ENCODE peak calls at places on chromosomes 7 and 10, in nine cellular contexts. One of them, this sample, is unnamed.

GRCh38 chr7:79317728-79318127 is 135.7 kb downstream of the MAGI2 start:
- DNase-seq in NCI-H460: peak; percentile 61
- DNase-seq in IMR-90: peak; percentile 97
- DNase-seq in activated T-cell treated with anti-CD3 and anti-CD28 coated beads for 4 hours: no peak
- DNase-seq in colonic mucosa: no peak
- DNase-seq in AG10803: peak; percentile 80
- DNase-seq in activated CD8-positive, alpha-beta memory T cell treated with anti-CD3 and anti-CD28 coated beads, Interleukin-2, amount 10 ng/mL, durations not matched to agents 7 days and 5 days: no peak
- DNase-seq in A549: peak; percentile 85
- DNase-seq in GM10248: no peak
- DNase-seq in this sample: peak; percentile 91

GRCh38 chr10:94108200-94108599 is 114.5 kb downstream of the PLCE1 start:
- DNase-seq in NCI-H460: no peak
- DNase-seq in IMR-90: peak; percentile 95
- DNase-seq in activated T-cell treated with anti-CD3 and anti-CD28 coated beads for 4 hours: no peak
- DNase-seq in colonic mucosa: no peak
- DNase-seq in AG10803: peak; percentile 74
- DNase-seq in activated CD8-positive, alpha-beta memory T cell treated with anti-CD3 and anti-CD28 coated beads, Interleukin-2, amount 10 ng/mL, durations not matched to agents 7 days and 5 days: no peak
- DNase-seq in A549: peak; percentile 35
- DNase-seq in GM10248: no peak
- DNase-seq in this sample: peak; percentile 80

GRCh38 chr7:152647-153046 is 39.7 kb upstream of the FAM20C start:
- DNase-seq in NCI-H460: no peak
- DNase-seq in IMR-90: no peak
- DNase-seq in activated T-cell treated with anti-CD3 and anti-CD28 coated beads for 4 hours: no peak
- DNase-seq in colonic mucosa: no peak
- DNase-seq in AG10803: no peak
- DNase-seq in activated CD8-positive, alpha-beta memory T cell treated with anti-CD3 and anti-CD28 coated beads, Interleukin-2, amount 10 ng/mL, durations not matched to agents 7 days and 5 days: no peak
- DNase-seq in A549: no peak
- DNase-seq in GM10248: no peak
- DNase-seq in this sample: no peak

GRCh38 chr10:118107040-118107439 is 60.3 kb upstream of the RAB11FIP2 start:
- DNase-seq in NCI-H460: no peak
- DNase-seq in IMR-90: no peak
- DNase-seq in activated T-cell treated with anti-CD3 and anti-CD28 coated beads for 4 hours: no peak
- DNase-seq in colonic mucosa: no peak
- DNase-seq in AG10803: peak; percentile 23
- DNase-seq in activated CD8-positive, alpha-beta memory T cell treated with anti-CD3 and anti-CD28 coated beads, Interleukin-2, amount 10 ng/mL, durations not matched to agents 7 days and 5 days: no peak
- DNase-seq in A549: no peak
- DNase-seq in GM10248: no peak
- DNase-seq in this sample: no peak

GRCh38 chr10:106816318-106817085 is 348.0 kb downstream of the SORCS1 start:
- DNase-seq in NCI-H460: no peak
- DNase-seq in IMR-90: no peak
- DNase-seq in activated T-cell treated with anti-CD3 and anti-CD28 coated beads for 4 hours: no peak
- DNase-seq in colonic mucosa: no peak
- DNase-seq in AG10803: no peak
- DNase-seq in activated CD8-positive, alpha-beta memory T cell treated with anti-CD3 and anti-CD28 coated beads, Interleukin-2, amount 10 ng/mL, durations not matched to agents 7 days and 5 days: no peak
- DNase-seq in A549: no peak
- DNase-seq in GM10248: no peak
- DNase-seq in this sample: no peak

GRCh38 chr7:108452707-108453106 is 3.5 kb downstream of the NRCAM start:
- DNase-seq in NCI-H460: peak; percentile 55
- DNase-seq in IMR-90: peak; percentile 40
- DNase-seq in activated T-cell treated with anti-CD3 and anti-CD28 coated beads for 4 hours: no peak
- DNase-seq in colonic mucosa: no peak
- DNase-seq in AG10803: peak; percentile 30
- DNase-seq in activated CD8-positive, alpha-beta memory T cell treated with anti-CD3 and anti-CD28 coated beads, Interleukin-2, amount 10 ng/mL, durations not matched to agents 7 days and 5 days: no peak
- DNase-seq in A549: peak; percentile 63
- DNase-seq in GM10248: peak; percentile 31
- DNase-seq in this sample: peak; percentile 20

GRCh38 chr10:119207713-119208552 is 562 bp downstream of the GRK5 start:
- DNase-seq in NCI-H460: no peak
- DNase-seq in IMR-90: peak; percentile 62
- DNase-seq in activated T-cell treated with anti-CD3 and anti-CD28 coated beads for 4 hours: peak; percentile 21
- DNase-seq in colonic mucosa: peak; percentile 49
- DNase-seq in AG10803: peak; percentile 53
- DNase-seq in activated CD8-positive, alpha-beta memory T cell treated with anti-CD3 and anti-CD28 coated beads, Interleukin-2, amount 10 ng/mL, durations not matched to agents 7 days and 5 days: peak; percentile 68
- DNase-seq in A549: peak; percentile 48
- DNase-seq in GM10248: no peak
- DNase-seq in this sample: peak; percentile 70

GRCh38 chr7:26620352-26620751 is 244.0 kb downstream of the SKAP2 start:
- DNase-seq in NCI-H460: peak; percentile 33
- DNase-seq in IMR-90: no peak
- DNase-seq in activated T-cell treated with anti-CD3 and anti-CD28 coated beads for 4 hours: no peak
- DNase-seq in colonic mucosa: no peak
- DNase-seq in AG10803: no peak
- DNase-seq in activated CD8-positive, alpha-beta memory T cell treated with anti-CD3 and anti-CD28 coated beads, Interleukin-2, amount 10 ng/mL, durations not matched to agents 7 days and 5 days: no peak
- DNase-seq in A549: peak; percentile 40
- DNase-seq in GM10248: no peak
- DNase-seq in this sample: peak; percentile 29

GRCh38 chr10:126421745-126422144 is 33.5 kb upstream of the ADAM12 start:
- DNase-seq in NCI-H460: peak; percentile 6
- DNase-seq in IMR-90: peak; percentile 90
- DNase-seq in activated T-cell treated with anti-CD3 and anti-CD28 coated beads for 4 hours: no peak
- DNase-seq in colonic mucosa: no peak
- DNase-seq in AG10803: peak; percentile 99
- DNase-seq in activated CD8-positive, alpha-beta memory T cell treated with anti-CD3 and anti-CD28 coated beads, Interleukin-2, amount 10 ng/mL, durations not matched to agents 7 days and 5 days: no peak
- DNase-seq in A549: peak; percentile 61
- DNase-seq in GM10248: no peak
- DNase-seq in this sample: peak; percentile 82

GRCh38 chr10:46553238-46554049 is 3.0 kb downstream of the GPRIN2 start:
- DNase-seq in NCI-H460: no peak
- DNase-seq in IMR-90: no peak
- DNase-seq in activated T-cell treated with anti-CD3 and anti-CD28 coated beads for 4 hours: no peak
- DNase-seq in colonic mucosa: peak; percentile 20
- DNase-seq in AG10803: no peak
- DNase-seq in activated CD8-positive, alpha-beta memory T cell treated with anti-CD3 and anti-CD28 coated beads, Interleukin-2, amount 10 ng/mL, durations not matched to agents 7 days and 5 days: peak; percentile 42
- DNase-seq in A549: no peak
- DNase-seq in GM10248: no peak
- DNase-seq in this sample: no peak